ENCODE peak calls at places on chromosomes 11 and 22, in nine cellular contexts. One of them, this sample, is unnamed.

GRCh38 chr22:36415415-36416168 is 27.8 kb upstream of the MYH9 start:
- DNase-seq in T-helper 1 cell: no peak
- DNase-seq in EL: peak; percentile 60
- DNase-seq in T follicular helper cell: no peak
- DNase-seq in SHP77: no peak
- DNase-seq in activated naive CD4-positive, alpha-beta T cell treated with Interleukin-2 at 50 U/mL for 16 hours: no peak
- DNase-seq in RCC 7860: no peak
- DNase-seq in WTC11: no peak
- DNase-seq in AG09309: no peak
- DNase-seq in this sample: no peak

GRCh38 chr11:13826505-13827278 is 135.8 kb upstream of the SPON1 start:
- DNase-seq in T-helper 1 cell: no peak
- DNase-seq in EL: peak; percentile 2
- DNase-seq in T follicular helper cell: no peak
- DNase-seq in SHP77: no peak
- DNase-seq in activated naive CD4-positive, alpha-beta T cell treated with Interleukin-2 at 50 U/mL for 16 hours: no peak
- DNase-seq in RCC 7860: no peak
- DNase-seq in WTC11: no peak
- DNase-seq in AG09309: no peak
- DNase-seq in this sample: no peak

GRCh38 chr11:61690706-61691377 is 10.7 kb downstream of the DAGLA start:
- DNase-seq in T-helper 1 cell: no peak
- DNase-seq in EL: no peak
- DNase-seq in T follicular helper cell: no peak
- DNase-seq in SHP77: no peak
- DNase-seq in activated naive CD4-positive, alpha-beta T cell treated with Interleukin-2 at 50 U/mL for 16 hours: no peak
- DNase-seq in RCC 7860: no peak
- DNase-seq in WTC11: no peak
- DNase-seq in AG09309: no peak
- DNase-seq in this sample: no peak

GRCh38 chr22:41512421-41513194 is 31.7 kb downstream of the POLR3H start:
- DNase-seq in T-helper 1 cell: no peak
- DNase-seq in EL: peak; percentile 76
- DNase-seq in T follicular helper cell: no peak
- DNase-seq in SHP77: no peak
- DNase-seq in activated naive CD4-positive, alpha-beta T cell treated with Interleukin-2 at 50 U/mL for 16 hours: no peak
- DNase-seq in RCC 7860: peak; percentile 31
- DNase-seq in WTC11: peak; percentile 86
- DNase-seq in AG09309: no peak
- DNase-seq in this sample: peak; percentile 52

GRCh38 chr22:29512031-29512430 is 32.0 kb downstream of the NEFH start:
- DNase-seq in T-helper 1 cell: no peak
- DNase-seq in EL: no peak
- DNase-seq in T follicular helper cell: no peak
- DNase-seq in SHP77: no peak
- DNase-seq in activated naive CD4-positive, alpha-beta T cell treated with Interleukin-2 at 50 U/mL for 16 hours: no peak
- DNase-seq in RCC 7860: no peak
- DNase-seq in WTC11: no peak
- DNase-seq in AG09309: no peak
- DNase-seq in this sample: no peak

GRCh38 chr11:86802601-86803051 is 2.3 kb downstream of the PRSS23 start:
- DNase-seq in T-helper 1 cell: no peak
- DNase-seq in EL: peak; percentile 70
- DNase-seq in T follicular helper cell: no peak
- DNase-seq in SHP77: peak; percentile 39
- DNase-seq in activated naive CD4-positive, alpha-beta T cell treated with Interleukin-2 at 50 U/mL for 16 hours: no peak
- DNase-seq in RCC 7860: peak; percentile 58
- DNase-seq in WTC11: peak; percentile 25
- DNase-seq in AG09309: no peak
- DNase-seq in this sample: peak; percentile 21

GRCh38 chr11:1228921-1229451 is 6.1 kb downstream of the MUC5B start:
- DNase-seq in T-helper 1 cell: peak; percentile 9
- DNase-seq in EL: no peak
- DNase-seq in T follicular helper cell: no peak
- DNase-seq in SHP77: no peak
- DNase-seq in activated naive CD4-positive, alpha-beta T cell treated with Interleukin-2 at 50 U/mL for 16 hours: no peak
- DNase-seq in RCC 7860: no peak
- DNase-seq in WTC11: no peak
- DNase-seq in AG09309: no peak
- DNase-seq in this sample: no peak

GRCh38 chr11:69961738-69962137 is 116.4 kb upstream of the ANO1 start:
- DNase-seq in T-helper 1 cell: no peak
- DNase-seq in EL: no peak
- DNase-seq in T follicular helper cell: no peak
- DNase-seq in SHP77: no peak
- DNase-seq in activated naive CD4-positive, alpha-beta T cell treated with Interleukin-2 at 50 U/mL for 16 hours: no peak
- DNase-seq in RCC 7860: no peak
- DNase-seq in WTC11: no peak
- DNase-seq in AG09309: no peak
- DNase-seq in this sample: no peak

GRCh38 chr11:17537261-17537660 is 7.0 kb downstream of the USH1C start:
- DNase-seq in T-helper 1 cell: no peak
- DNase-seq in EL: no peak
- DNase-seq in T follicular helper cell: no peak
- DNase-seq in SHP77: no peak
- DNase-seq in activated naive CD4-positive, alpha-beta T cell treated with Interleukin-2 at 50 U/mL for 16 hours: no peak
- DNase-seq in RCC 7860: no peak
- DNase-seq in WTC11: no peak
- DNase-seq in AG09309: no peak
- DNase-seq in this sample: no peak

GRCh38 chr11:131331546-131331945 is 38.9 kb upstream of the NTM start:
- DNase-seq in T-helper 1 cell: no peak
- DNase-seq in EL: no peak
- DNase-seq in T follicular helper cell: no peak
- DNase-seq in SHP77: no peak
- DNase-seq in activated naive CD4-positive, alpha-beta T cell treated with Interleukin-2 at 50 U/mL for 16 hours: no peak
- DNase-seq in RCC 7860: no peak
- DNase-seq in WTC11: no peak
- DNase-seq in AG09309: no peak
- DNase-seq in this sample: no peak

GRCh38 chr11:64268687-64269379 is 15.6 kb downstream of the BAD start:
- DNase-seq in T-helper 1 cell: no peak
- DNase-seq in EL: peak; percentile 79
- DNase-seq in T follicular helper cell: no peak
- DNase-seq in SHP77: peak; percentile 62
- DNase-seq in activated naive CD4-positive, alpha-beta T cell treated with Interleukin-2 at 50 U/mL for 16 hours: peak; percentile 45
- DNase-seq in RCC 7860: peak; percentile 56
- DNase-seq in WTC11: peak; percentile 49
- DNase-seq in AG09309: no peak
- DNase-seq in this sample: peak; percentile 44

GRCh38 chr11:2305862-2306823 is 4.3 kb downstream of the TSPAN32 start:
- DNase-seq in T-helper 1 cell: no peak
- DNase-seq in EL: peak; percentile 78
- DNase-seq in T follicular helper cell: no peak
- DNase-seq in SHP77: no peak
- DNase-seq in activated naive CD4-positive, alpha-beta T cell treated with Interleukin-2 at 50 U/mL for 16 hours: no peak
- DNase-seq in RCC 7860: no peak
- DNase-seq in WTC11: no peak
- DNase-seq in AG09309: peak; percentile 37
- DNase-seq in this sample: no peak

GRCh38 chr22:47188337-47189055 is 426.0 kb downstream of the TBC1D22A start:
- DNase-seq in T-helper 1 cell: no peak
- DNase-seq in EL: no peak
- DNase-seq in T follicular helper cell: no peak
- DNase-seq in SHP77: peak; percentile 63
- DNase-seq in activated naive CD4-positive, alpha-beta T cell treated with Interleukin-2 at 50 U/mL for 16 hours: no peak
- DNase-seq in RCC 7860: no peak
- DNase-seq in WTC11: no peak
- DNase-seq in AG09309: no peak
- DNase-seq in this sample: no peak

GRCh38 chr11:1297576-1298473 is 11.6 kb downstream of the TOLLIP start:
- DNase-seq in T-helper 1 cell: no peak
- DNase-seq in EL: no peak
- DNase-seq in T follicular helper cell: no peak
- DNase-seq in SHP77: no peak
- DNase-seq in activated naive CD4-positive, alpha-beta T cell treated with Interleukin-2 at 50 U/mL for 16 hours: no peak
- DNase-seq in RCC 7860: no peak
- DNase-seq in WTC11: no peak
- DNase-seq in AG09309: no peak
- DNase-seq in this sample: no peak

GRCh38 chr11:131924446-131925240 is 554.2 kb downstream of the NTM start:
- DNase-seq in T-helper 1 cell: no peak
- DNase-seq in EL: peak; percentile 50
- DNase-seq in T follicular helper cell: no peak
- DNase-seq in SHP77: no peak
- DNase-seq in activated naive CD4-positive, alpha-beta T cell treated with Interleukin-2 at 50 U/mL for 16 hours: no peak
- DNase-seq in RCC 7860: peak; percentile 48
- DNase-seq in WTC11: no peak
- DNase-seq in AG09309: no peak
- DNase-seq in this sample: no peak

GRCh38 chr11:67648796-67649613 is 1.5 kb downstream of the ACY3 start:
- DNase-seq in T-helper 1 cell: no peak
- DNase-seq in EL: no peak
- DNase-seq in T follicular helper cell: no peak
- DNase-seq in SHP77: no peak
- DNase-seq in activated naive CD4-positive, alpha-beta T cell treated with Interleukin-2 at 50 U/mL for 16 hours: no peak
- DNase-seq in RCC 7860: no peak
- DNase-seq in WTC11: peak; percentile 8
- DNase-seq in AG09309: no peak
- DNase-seq in this sample: no peak

GRCh38 chr11:16295592-16295991 is 60.8 kb downstream of the SOX6 start:
- DNase-seq in T-helper 1 cell: no peak
- DNase-seq in EL: no peak
- DNase-seq in T follicular helper cell: no peak
- DNase-seq in SHP77: no peak
- DNase-seq in activated naive CD4-positive, alpha-beta T cell treated with Interleukin-2 at 50 U/mL for 16 hours: no peak
- DNase-seq in RCC 7860: no peak
- DNase-seq in WTC11: no peak
- DNase-seq in AG09309: no peak
- DNase-seq in this sample: no peak

GRCh38 chr11:73240190-73240781 is 22.2 kb downstream of the P2RY2 start:
- DNase-seq in T-helper 1 cell: no peak
- DNase-seq in EL: peak; percentile 61
- DNase-seq in T follicular helper cell: no peak
- DNase-seq in SHP77: no peak
- DNase-seq in activated naive CD4-positive, alpha-beta T cell treated with Interleukin-2 at 50 U/mL for 16 hours: no peak
- DNase-seq in RCC 7860: no peak
- DNase-seq in WTC11: no peak
- DNase-seq in AG09309: peak; percentile 44
- DNase-seq in this sample: peak; percentile 52

GRCh38 chr11:58070585-58070984 is 39.8 kb downstream of the OR6Q1 start:
- DNase-seq in T-helper 1 cell: no peak
- DNase-seq in EL: no peak
- DNase-seq in T follicular helper cell: no peak
- DNase-seq in SHP77: no peak
- DNase-seq in activated naive CD4-positive, alpha-beta T cell treated with Interleukin-2 at 50 U/mL for 16 hours: no peak
- DNase-seq in RCC 7860: peak; percentile 49
- DNase-seq in WTC11: no peak
- DNase-seq in AG09309: no peak
- DNase-seq in this sample: no peak

GRCh38 chr11:79139900-79140299 is 300.9 kb downstream of the TENM4 start:
- DNase-seq in T-helper 1 cell: no peak
- DNase-seq in EL: no peak
- DNase-seq in T follicular helper cell: no peak
- DNase-seq in SHP77: no peak
- DNase-seq in activated naive CD4-positive, alpha-beta T cell treated with Interleukin-2 at 50 U/mL for 16 hours: no peak
- DNase-seq in RCC 7860: no peak
- DNase-seq in WTC11: no peak
- DNase-seq in AG09309: no peak
- DNase-seq in this sample: no peak

GRCh38 chr11:82194521-82194920 is 539.1 kb downstream of the FAM181B start:
- DNase-seq in T-helper 1 cell: no peak
- DNase-seq in EL: no peak
- DNase-seq in T follicular helper cell: no peak
- DNase-seq in SHP77: no peak
- DNase-seq in activated naive CD4-positive, alpha-beta T cell treated with Interleukin-2 at 50 U/mL for 16 hours: no peak
- DNase-seq in RCC 7860: no peak
- DNase-seq in WTC11: no peak
- DNase-seq in AG09309: no peak
- DNase-seq in this sample: no peak

GRCh38 chr11:10072142-10072541 is 221.9 kb downstream of the SBF2 start:
- DNase-seq in T-helper 1 cell: no peak
- DNase-seq in EL: no peak
- DNase-seq in T follicular helper cell: no peak
- DNase-seq in SHP77: no peak
- DNase-seq in activated naive CD4-positive, alpha-beta T cell treated with Interleukin-2 at 50 U/mL for 16 hours: no peak
- DNase-seq in RCC 7860: no peak
- DNase-seq in WTC11: no peak
- DNase-seq in AG09309: no peak
- DNase-seq in this sample: no peak

GRCh38 chr11:126153999-126154398 is 57.5 kb downstream of the RPUSD4 start:
- DNase-seq in T-helper 1 cell: no peak
- DNase-seq in EL: peak; percentile 75
- DNase-seq in T follicular helper cell: no peak
- DNase-seq in SHP77: peak; percentile 14
- DNase-seq in activated naive CD4-positive, alpha-beta T cell treated with Interleukin-2 at 50 U/mL for 16 hours: no peak
- DNase-seq in RCC 7860: no peak
- DNase-seq in WTC11: no peak
- DNase-seq in AG09309: no peak
- DNase-seq in this sample: no peak

GRCh38 chr11:129248618-129249017 is 56.5 kb upstream of the ARHGAP32 start:
- DNase-seq in T-helper 1 cell: no peak
- DNase-seq in EL: peak; percentile 73
- DNase-seq in T follicular helper cell: no peak
- DNase-seq in SHP77: peak; percentile 1
- DNase-seq in activated naive CD4-positive, alpha-beta T cell treated with Interleukin-2 at 50 U/mL for 16 hours: no peak
- DNase-seq in RCC 7860: peak; percentile 54
- DNase-seq in WTC11: no peak
- DNase-seq in AG09309: peak; percentile 21
- DNase-seq in this sample: no peak

GRCh38 chr11:16791494-16791961 is 53.1 kb downstream of the C11orf58 start:
- DNase-seq in T-helper 1 cell: no peak
- DNase-seq in EL: peak; percentile 91
- DNase-seq in T follicular helper cell: no peak
- DNase-seq in SHP77: no peak
- DNase-seq in activated naive CD4-positive, alpha-beta T cell treated with Interleukin-2 at 50 U/mL for 16 hours: no peak
- DNase-seq in RCC 7860: peak; percentile 94
- DNase-seq in WTC11: no peak
- DNase-seq in AG09309: peak; percentile 64
- DNase-seq in this sample: peak; percentile 63

GRCh38 chr11:34476853-34477252 is 36.7 kb downstream of the ELF5 start:
- DNase-seq in T-helper 1 cell: no peak
- DNase-seq in EL: no peak
- DNase-seq in T follicular helper cell: no peak
- DNase-seq in SHP77: no peak
- DNase-seq in activated naive CD4-positive, alpha-beta T cell treated with Interleukin-2 at 50 U/mL for 16 hours: no peak
- DNase-seq in RCC 7860: no peak
- DNase-seq in WTC11: no peak
- DNase-seq in AG09309: no peak
- DNase-seq in this sample: no peak

GRCh38 chr22:24495365-24495675 is 188 bp downstream of the UPB1 start:
- DNase-seq in T-helper 1 cell: no peak
- DNase-seq in EL: no peak
- DNase-seq in T follicular helper cell: no peak
- DNase-seq in SHP77: no peak
- DNase-seq in activated naive CD4-positive, alpha-beta T cell treated with Interleukin-2 at 50 U/mL for 16 hours: no peak
- DNase-seq in RCC 7860: no peak
- DNase-seq in WTC11: no peak
- DNase-seq in AG09309: no peak
- DNase-seq in this sample: no peak

GRCh38 chr22:37545703-37546435 is 14.4 kb upstream of the CDC42EP1 start:
- DNase-seq in T-helper 1 cell: no peak
- DNase-seq in EL: peak; percentile 99
- DNase-seq in T follicular helper cell: no peak
- DNase-seq in SHP77: no peak
- DNase-seq in activated naive CD4-positive, alpha-beta T cell treated with Interleukin-2 at 50 U/mL for 16 hours: no peak
- DNase-seq in RCC 7860: no peak
- DNase-seq in WTC11: peak; percentile 92
- DNase-seq in AG09309: peak; percentile 81
- DNase-seq in this sample: peak; percentile 86

GRCh38 chr11:61962213-61963015 is 5.0 kb downstream of the FTH1 start:
- DNase-seq in T-helper 1 cell: no peak
- DNase-seq in EL: no peak
- DNase-seq in T follicular helper cell: no peak
- DNase-seq in SHP77: no peak
- DNase-seq in activated naive CD4-positive, alpha-beta T cell treated with Interleukin-2 at 50 U/mL for 16 hours: no peak
- DNase-seq in RCC 7860: peak; percentile 8
- DNase-seq in WTC11: no peak
- DNase-seq in AG09309: no peak
- DNase-seq in this sample: no peak

GRCh38 chr22:19396934-19397728 is 34.4 kb downstream of the HIRA start:
- DNase-seq in T-helper 1 cell: no peak
- DNase-seq in EL: no peak
- DNase-seq in T follicular helper cell: no peak
- DNase-seq in SHP77: no peak
- DNase-seq in activated naive CD4-positive, alpha-beta T cell treated with Interleukin-2 at 50 U/mL for 16 hours: no peak
- DNase-seq in RCC 7860: no peak
- DNase-seq in WTC11: no peak
- DNase-seq in AG09309: no peak
- DNase-seq in this sample: no peak

GRCh38 chr11:26764825-26765224 is 43.0 kb upstream of the SLC5A12 start:
- DNase-seq in T-helper 1 cell: no peak
- DNase-seq in EL: no peak
- DNase-seq in T follicular helper cell: no peak
- DNase-seq in SHP77: no peak
- DNase-seq in activated naive CD4-positive, alpha-beta T cell treated with Interleukin-2 at 50 U/mL for 16 hours: no peak
- DNase-seq in RCC 7860: no peak
- DNase-seq in WTC11: no peak
- DNase-seq in AG09309: no peak
- DNase-seq in this sample: no peak

This sample was measured in thyroid gland.